ENCODE peak calls at places on chromosomes 4 and X, in seven cellular contexts. Q is A673, C is left ventricle myocardium inferior, X is stomach, E is mammary epithelial cell, U is pancreas, N is keratinocyte. V is an unnamed sample.

GRCh38 chr4:8591626-8592365 is 769 bp upstream of the CPZ start:
- DNase-seq in N (no peak), U (no peak), Q (no peak), C (peak; percentile 11), X (no peak), E (no peak), V (no peak)

GRCh38 chr4:94329933-94330332 is 12.7 kb downstream of the HPGDS start:
- DNase-seq in U (no peak), N (no peak), C (no peak), Q (no peak), X (no peak), E (no peak), V (no peak)

GRCh38 chrX:1507511-1508463 is 29.2 kb downstream of the P2RY8 start:
- DNase-seq in Q (no peak), C (no peak), X (no peak), N (no peak), E (peak; percentile 15), U (no peak), V (no peak)

GRCh38 chr4:140856692-140857091 is 100.5 kb upstream of the TBC1D9 start:
- DNase-seq in E (peak; percentile 85), C (no peak), Q (peak; percentile 67), N (peak; percentile 69), U (no peak), X (peak; percentile 28), V (no peak)

GRCh38 chrX:7586126-7586525 is 256.8 kb upstream of the VCX start:
- DNase-seq in X (no peak), N (no peak), U (no peak), Q (peak; percentile 25), C (no peak), E (peak; percentile 16), V (no peak)

GRCh38 chr4:2441393-2442174 is 22.8 kb downstream of the CFAP99 start:
- DNase-seq in C (peak; percentile 47), E (peak; percentile 27), X (peak; percentile 78), N (peak; percentile 19), U (peak; percentile 37), Q (peak; percentile 88), V (no peak)

GRCh38 chr4:6687947-6688878 is 5.5 kb upstream of the S100P start:
- DNase-seq in Q (no peak), X (no peak), N (no peak), U (no peak), C (no peak), E (no peak), V (no peak)

GRCh38 chrX:110321670-110322069 is 3.8 kb upstream of the AMMECR1 start:
- DNase-seq in E (no peak), U (no peak), X (no peak), Q (no peak), C (no peak), N (no peak), V (no peak)

GRCh38 chrX:150548684-150549083 is 19.7 kb upstream of the MTM1 start:
- DNase-seq in Q (no peak), N (no peak), U (no peak), C (no peak), X (no peak), E (peak; percentile 61), V (no peak)

GRCh38 chr4:2286904-2287593 is 25.1 kb upstream of the MXD4 start:
- DNase-seq in E (no peak), N (no peak), Q (no peak), U (no peak), C (no peak), X (no peak), V (no peak)

GRCh38 chrX:1466232-1466661 is 13.5 kb upstream of the ASMTL start:
- DNase-seq in E (no peak), C (no peak), U (no peak), X (peak; percentile 24), N (no peak), Q (no peak), V (no peak)

GRCh38 chrX:71998836-71999509 is 88.3 kb downstream of the NHSL2 start:
- DNase-seq in X (peak; percentile 38), Q (peak; percentile 59), N (no peak), E (no peak), U (no peak), C (no peak), V (no peak)

GRCh38 chrX:110021180-110022022 is 18.5 kb downstream of the TMEM164 start:
- DNase-seq in C (peak; percentile 19), U (no peak), X (no peak), E (no peak), Q (no peak), N (no peak), V (no peak)

GRCh38 chr4:15963568-15963967 is 593 bp upstream of the FGFBP2 start:
- DNase-seq in U (no peak), E (no peak), C (no peak), N (no peak), Q (no peak), X (no peak), V (no peak)

GRCh38 chrX:56557376-56557929 is 6.0 kb upstream of the UBQLN2 start:
- DNase-seq in X (no peak), Q (no peak), C (no peak), N (no peak), U (no peak), E (no peak), V (no peak)

GRCh38 chr4:137156054-137156453 is 376.2 kb downstream of the PCDH18 start:
- DNase-seq in X (no peak), N (no peak), U (no peak), C (no peak), E (peak; percentile 1), Q (no peak), V (no peak)

GRCh38 chrX:38375888-38376287 is 23.5 kb downstream of the OTC start:
- DNase-seq in E (peak; percentile 1), U (no peak), N (no peak), X (no peak), C (no peak), Q (peak; percentile 35), V (no peak)

GRCh38 chr4:142614621-142615323 is 231.3 kb downstream of the INPP4B start:
- DNase-seq in E (peak; percentile 76), X (no peak), U (no peak), C (no peak), N (peak; percentile 13), Q (no peak), V (no peak)

GRCh38 chr4:17787315-17787714 is 5.9 kb upstream of the FAM184B start:
- DNase-seq in Q (no peak), X (no peak), C (no peak), E (peak; percentile 80), N (no peak), U (no peak), V (no peak)

GRCh38 chr4:183182873-183183725 is 84.0 kb downstream of the WWC2 start:
- DNase-seq in X (no peak), E (peak; percentile 83), Q (peak; percentile 98), C (no peak), U (no peak), N (no peak), V (no peak)

GRCh38 chrX:1300449-1300848 is 31.8 kb downstream of the CSF2RA start:
- DNase-seq in C (no peak), E (no peak), N (no peak), U (no peak), Q (no peak), X (no peak), V (no peak)

GRCh38 chrX:69603566-69604194 is 12.2 kb upstream of the EDA start:
- DNase-seq in U (no peak), C (no peak), X (no peak), Q (no peak), N (no peak), E (no peak), V (no peak)

GRCh38 chr4:30610361-30610760 is 109.8 kb upstream of the PCDH7 start:
- DNase-seq in C (no peak), U (no peak), E (no peak), Q (no peak), N (no peak), X (no peak), V (no peak)

GRCh38 chr4:858831-859451 is 33.0 kb upstream of the CPLX1 start:
- DNase-seq in E (no peak), N (no peak), X (no peak), U (no peak), C (no peak), Q (no peak), V (no peak)

GRCh38 chrX:55521687-55522086 is 32.0 kb upstream of the USP51 start:
- DNase-seq in Q (no peak), C (no peak), X (peak; percentile 63), N (no peak), U (no peak), E (no peak), V (no peak)

GRCh38 chrX:55522577-55523254 is 33.1 kb upstream of the USP51 start:
- DNase-seq in C (no peak), U (no peak), N (no peak), E (no peak), X (no peak), Q (no peak), V (no peak)

GRCh38 chrX:55524487-55524886 is 34.8 kb upstream of the USP51 start:
- DNase-seq in X (no peak), C (no peak), E (no peak), Q (no peak), U (no peak), N (no peak), V (no peak)
- TF ChIP-seq CTCF in X (no peak), C (peak; percentile 36), E (peak; percentile 11), Q (no peak), U (no peak), N (no peak), V (no peak)

GRCh38 chr4:139207247-139207646 is 30.2 kb upstream of the ELF2 start:
- DNase-seq in E (no peak), X (no peak), C (no peak), U (no peak), N (no peak), Q (no peak), V (no peak)
- H3K27ac ChIP-seq in E (no peak overlapping the region), X (no peak overlapping the region), C (peak overlapping the region; percentile 76), U (no peak overlapping the region), N (no peak overlapping the region), Q (no peak overlapping the region), V (no peak overlapping the region)

GRCh38 chrX:9539611-9540387 is 74.9 kb downstream of the TBL1X start:
- DNase-seq in C (no peak), Q (no peak), N (no peak), U (no peak), E (no peak), X (peak; percentile 30), V (no peak)
- H3K36me3 ChIP-seq in C (no peaks in the 10 kb centered on the region), Q (no peaks in the 10 kb centered on the region), N (no peaks in the 10 kb centered on the region), U (no peaks in the 10 kb centered on the region), E (no peaks in the 10 kb centered on the region), X (no peaks in the 10 kb centered on the region), V (no peaks in the 10 kb centered on the region)

DNA sequence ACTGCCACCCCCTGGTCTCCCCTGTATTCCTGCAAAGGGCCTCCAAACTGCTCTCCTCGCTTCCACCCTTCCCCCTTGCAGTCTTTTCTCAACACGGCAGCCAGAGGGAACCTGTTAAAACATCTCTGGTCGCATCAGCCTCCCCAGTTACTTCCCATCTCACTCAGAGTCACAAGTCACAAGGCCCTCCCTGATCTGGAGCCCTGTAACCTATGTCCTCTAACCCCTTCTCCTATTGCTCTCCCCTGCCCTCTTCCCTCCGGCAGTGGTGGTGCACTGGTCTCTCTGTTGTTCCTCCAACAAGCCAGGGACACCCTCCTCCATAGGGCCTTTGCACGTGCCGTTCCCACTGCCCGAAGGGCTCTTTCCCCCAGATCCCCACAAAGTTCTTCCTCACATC is 73.2 kb downstream of the SH3KBP1 start:
- DNase-seq in X (no peak), U (no peak), E (no peak), C (no peak), Q (no peak), N (no peak), V (no peak)
- TF ChIP-seq CTCF in X (no peak), U (no peak), E (no peak), C (no peak), Q (no peak), N (no peak), V (no peak)